ENCODE peak calls at places on chromosomes 16 and 17, in four cellular contexts. A is stomach, I is H1, Q is transverse colon. H is an unnamed sample.

GRCh38 chr17:62093188-62094155 is 28.4 kb upstream of the MED13 start:
- DNase-seq in I (no peak), A (no peak), Q (no peak), H (no peak)

GRCh38 chr16:31879937-31880321 is 6.3 kb downstream of the ZNF267 start:
- DNase-seq in Q (no peak), A (no peak), I (no peak), H (no peak)

GRCh38 chr16:26269663-26270062 is 577.9 kb downstream of the HS3ST4 start:
- DNase-seq in A (no peak), Q (no peak), I (no peak), H (no peak)

GRCh38 chr17:1047177-1047885 is 50.4 kb downstream of the TIMM22 start:
- DNase-seq in Q (no peak), I (no peak), A (no peak), H (no peak)

GRCh38 chr17:9158545-9159452 is 137.5 kb downstream of the NTN1 start:
- DNase-seq in A (no peak), I (no peak), Q (no peak), H (no peak)

GRCh38 chr16:12766853-12767252 is 36.8 kb downstream of the CPPED1 start:
- DNase-seq in A (no peak), Q (no peak), I (no peak), H (no peak)

GRCh38 chr17:68446626-68447041 is 10.7 kb downstream of the WIPI1 start:
- DNase-seq in Q (no peak), I (no peak), A (no peak), H (no peak)

GRCh38 chr17:31404028-31404949 is 12.8 kb downstream of the RAB11FIP4 start:
- DNase-seq in A (no peak), I (no peak), Q (no peak), H (no peak)

GRCh38 chr17:42399121-42399520 is 10.9 kb upstream of the STAT3 start:
- DNase-seq in I (no peak), A (no peak), Q (no peak), H (no peak)

GRCh38 chr17:49910858-49911204 is 58.2 kb upstream of the DLX4 start:
- DNase-seq in I (no peak), Q (no peak), A (no peak), H (no peak)

GRCh38 chr16:55471448-55472097 is 7.4 kb upstream of the MMP2 start:
- DNase-seq in Q (no peak), I (no peak), A (no peak), H (no peak)

GRCh38 chr17:74276561-74277009 is 2.6 kb downstream of the DNAI2 start:
- DNase-seq in I (no peak), A (no peak), Q (no peak), H (peak)

GRCh38 chr17:34578016-34578415 is 1.4 kb upstream of the TMEM132E start:
- DNase-seq in Q (no peak), A (no peak), I (no peak), H (no peak)

GRCh38 chr16:8887952-8888560 is 5.9 kb downstream of the LITAFD start:
- DNase-seq in I (no peak), A (peak), Q (no peak), H (no peak)

GRCh38 chr16:50845296-50845695 is 103.4 kb downstream of the CYLD start:
- DNase-seq in Q (no peak), A (no peak), I (no peak), H (no peak)

GRCh38 chr17:64291268-64291851 is 28.3 kb upstream of the TEX2 start:
- DNase-seq in I (no peak), A (no peak), Q (no peak), H (no peak)

GRCh38 chr16:78684040-78684611 is 584.7 kb downstream of the WWOX start:
- DNase-seq in I (no peak), A (peak), Q (peak), H (peak)

GRCh38 chr16:52729731-52730130 is 182.8 kb upstream of the TOX3 start:
- DNase-seq in Q (no peak), I (no peak), A (no peak), H (no peak)

GRCh38 chr16:88798772-88799455 is 4.7 kb upstream of the CDT1 start:
- DNase-seq in A (no peak), Q (no peak), I (no peak), H (no peak)

GRCh38 chr17:1399679-1400512 is at the start of gene YWHAE:
- DNase-seq in A (peak), Q (peak), I (peak), H (peak)

GRCh38 chr17:63039342-63039741 is 73.3 kb downstream of the TANC2 start:
- DNase-seq in A (no peak), Q (no peak), I (no peak), H (no peak)

GRCh38 chr17:2803971-2804370 is 7.7 kb downstream of the RAP1GAP2 start:
- DNase-seq in A (no peak), Q (no peak), I (no peak), H (no peak)

GRCh38 chr17:47280072-47280811 is 26.6 kb downstream of the ITGB3 start:
- DNase-seq in I (no peak), A (no peak), Q (no peak), H (no peak)

GRCh38 chr16:46920402-46921068 is 36.4 kb downstream of the GPT2 start:
- DNase-seq in I (no peak), A (peak), Q (peak), H (no peak)

GRCh38 chr17:4881761-4882555 is 17.4 kb upstream of the C17orf107 start:
- DNase-seq in I (no peak), Q (peak), A (peak), H (peak)

GRCh38 chr16:72815348-72816318 is 232.3 kb downstream of the ZFHX3 start:
- DNase-seq in A (no peak), Q (no peak), I (no peak), H (no peak)

GRCh38 chr17:77800832-77801231 is 157.7 kb upstream of the TNRC6C start:
- DNase-seq in A (no peak), I (no peak), Q (no peak), H (no peak)

GRCh38 chr16:27817038-27817437 is 246.5 kb downstream of the GSG1L start:
- DNase-seq in I (no peak), A (no peak), Q (no peak), H (no peak)

GRCh38 chr16:4511441-4512082 is 27.0 kb downstream of the CDIP1 start:
- DNase-seq in A (peak), I (no peak), Q (peak), H (no peak)

GRCh38 chr17:45828171-45829133 is 16.2 kb upstream of the SPPL2C start:
- DNase-seq in A (no peak), Q (no peak), I (no peak), H (no peak)

GRCh38 chr17:75737133-75737962 is 16.1 kb downstream of the ITGB4 start:
- DNase-seq in A (no peak), I (no peak), Q (no peak), H (no peak)

GRCh38 chr17:42288078-42288984 is at the start of gene STAT5A:
- DNase-seq in Q (peak), A (peak), I (no peak), H (peak)

GRCh38 chr16:66298571-66299120 is 67.8 kb upstream of the CDH5 start:
- DNase-seq in Q (no peak), A (no peak), I (no peak), H (no peak)

GRCh38 chr17:61878984-61879612 is 15.8 kb upstream of the BRIP1 start:
- DNase-seq in A (no peak), I (no peak), Q (no peak), H (no peak)

GRCh38 chr16:17368951-17369350 is 101.8 kb downstream of the XYLT1 start:
- DNase-seq in A (no peak), I (no peak), Q (no peak), H (no peak)

GRCh38 chr16:17368511-17368910 is 102.2 kb downstream of the XYLT1 start:
- DNase-seq in A (no peak), Q (no peak), I (no peak), H (no peak)

GRCh38 chr16:17370233-17371013 is 100.3 kb downstream of the XYLT1 start:
- DNase-seq in I (no peak), A (no peak), Q (no peak), H (no peak)

GRCh38 chr16:17371014-17371296 is 99.8 kb downstream of the XYLT1 start:
- DNase-seq in I (no peak), A (no peak), Q (no peak), H (no peak)

DNA sequence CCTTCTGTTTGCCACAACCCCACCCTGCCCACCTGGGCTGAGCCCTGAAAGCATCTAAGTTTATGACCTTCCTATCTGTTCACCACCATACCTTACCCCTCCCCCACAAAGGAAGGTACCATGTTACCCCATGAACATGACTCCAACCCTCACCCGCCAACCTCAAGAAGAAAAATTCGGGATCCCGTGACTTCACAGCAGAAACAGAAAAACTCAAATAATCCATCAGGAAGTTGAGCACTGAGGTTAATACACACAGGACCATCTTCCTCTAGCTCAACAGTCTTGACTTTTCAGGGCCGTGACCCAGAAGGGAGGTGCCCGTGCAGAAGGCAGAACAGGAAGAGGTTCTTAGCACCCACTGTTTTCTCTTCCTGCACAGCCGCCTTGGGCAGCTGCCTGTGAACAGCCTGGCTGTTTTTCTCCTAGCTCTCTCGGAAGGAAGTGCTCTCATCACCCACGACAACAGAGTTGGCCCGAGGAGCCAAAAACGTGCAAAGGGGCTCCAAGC is 101.3 kb downstream of the XYLT1 start:
- DNase-seq in Q (peak), I (no peak), A (peak), H (no peak)
- H3K4me3 ChIP-seq in Q (no peak), I (no peak), A (no peak), H (no peak)

GRCh38 chr16:2857451-2858244 is at the start of gene PRSS22:
- DNase-seq in Q (peak), A (peak), I (no peak), H (no peak)
- H3K27ac ChIP-seq in Q (peak), A (peak), I (no peak), H (no peak)

GRCh38 chr17:78962345-78962983 is 17.3 kb downstream of the LGALS3BP start:
- DNase-seq in A (peak), I (no peak), Q (peak), H (no peak)
- TF ChIP-seq EP300 in A (no peak), I (no peak), Q (no peak), H (no peak)

DNA sequence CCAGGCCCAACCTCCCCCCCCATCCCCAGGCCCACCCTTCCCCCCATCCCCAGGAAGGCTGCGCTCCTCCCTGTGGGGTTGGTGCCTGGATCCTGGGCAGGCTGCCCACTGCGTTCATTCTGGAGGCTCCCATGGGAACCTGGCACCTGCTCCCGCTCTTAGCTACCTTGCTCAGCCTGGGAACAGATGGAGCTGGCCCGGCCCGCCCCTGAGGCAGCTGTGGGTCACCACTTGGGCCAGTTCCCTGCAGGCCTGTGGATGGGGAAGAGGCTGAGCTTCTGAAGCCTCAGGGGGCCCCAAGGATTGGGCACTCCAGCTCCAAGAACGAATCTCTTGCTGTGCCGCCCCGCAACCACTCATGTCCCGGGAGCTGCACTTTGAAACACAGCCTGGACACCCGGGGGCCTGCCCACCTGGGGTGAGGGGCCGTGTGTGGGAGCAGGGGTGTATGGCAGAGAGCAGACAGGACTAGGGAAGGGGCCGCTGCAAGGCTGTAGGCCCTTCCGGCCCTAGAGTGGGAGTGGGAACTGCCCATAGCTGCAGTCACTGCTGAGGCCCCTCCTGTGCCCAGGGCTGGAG is 37.7 kb downstream of the BAHCC1 start:
- DNase-seq in A (peak), I (no peak), Q (no peak), H (no peak)
- H3K4me3 ChIP-seq in A (no peak), I (no peak), Q (no peak), H (no peak)

GRCh38 chr17:82330322-82331239 is 3.0 kb downstream of the SECTM1 start:
- DNase-seq in Q (peak), A (no peak), I (no peak), H (peak)
- H3K27ac ChIP-seq in Q (peak), A (no peak), I (no peak), H (no peak)

GRCh38 chr17:60601443-60602384 is 1.7 kb downstream of the PPM1D start:
- DNase-seq in A (peak), Q (peak), I (no peak), H (peak)

GRCh38 chr17:60600490-60601431 is 768 bp downstream of the PPM1D start:
- DNase-seq in Q (peak), I (no peak), A (peak), H (peak)

GRCh38 chr17:60598001-60598736 is 1.8 kb upstream of the PPM1D start:
- DNase-seq in A (no peak), I (no peak), Q (no peak), H (no peak)

GRCh38 chr17:60599220-60599619 is 773 bp upstream of the PPM1D start:
- DNase-seq in Q (no peak), I (no peak), A (no peak), H (no peak)

GRCh38 chr17:60599620-60600489 is at the start of gene PPM1D:
- DNase-seq in A (peak), I (peak), Q (peak), H (peak)
- TF ChIP-seq EP300 in A (peak), I (no peak), Q (no peak), H (no peak)

GRCh38 chr17:48749621-48750553 is 21.3 kb upstream of the HOXB13 start:
- DNase-seq in Q (no peak), A (no peak), I (no peak), H (no peak)
- H3K4me3 ChIP-seq in Q (no peak), A (no peak), I (no peak), H (no peak)

GRCh38 chr17:13587487-13588338 is 14.0 kb downstream of the HS3ST3A1 start:
- DNase-seq in I (no peak), A (no peak), Q (no peak), H (no peak)

GRCh38 chr17:13583996-13584700 is 17.6 kb downstream of the HS3ST3A1 start:
- DNase-seq in Q (no peak), I (no peak), A (no peak), H (no peak)

GRCh38 chr17:13584701-13585080 is 17.0 kb downstream of the HS3ST3A1 start:
- DNase-seq in A (no peak), I (no peak), Q (no peak), H (no peak)

GRCh38 chr17:13581925-13582324 is 19.8 kb downstream of the HS3ST3A1 start:
- DNase-seq in A (no peak), I (no peak), Q (no peak), H (no peak)

GRCh38 chr17:13582776-13583414 is 18.8 kb downstream of the HS3ST3A1 start:
- DNase-seq in A (no peak), Q (no peak), I (no peak), H (no peak)
- H3K27ac ChIP-seq in A (no peak), Q (no peak), I (no peak), H (no peak)

GRCh38 chr16:24980077-24980793 is 34.9 kb downstream of the ARHGAP17 start:
- DNase-seq in Q (no peak), A (no peak), I (no peak), H (no peak)
- TF ChIP-seq EP300 in Q (no peak), A (no peak), I (no peak), H (no peak)